ENCODE peak calls at places on chromosomes 5 and 9, in seven cellular contexts. One of them, this sample, is unnamed.

GRCh38 chr5:109329296-109330252 is 80.2 kb downstream of the PJA2 start:
- DNase-seq in HAP-1: no peak
- DNase-seq in stimulated activated CD8-positive, alpha-beta memory T cell treated with anti-CD3 and anti-CD28 coated beads, Interleukin-2, amount 100 ng/mL, for 48 hours: no peak
- DNase-seq in naive B cell: no peak
- DNase-seq in T1000: no peak
- DNase-seq in upper lobe of right lung: no peak
- DNase-seq in GM23248: peak
- DNase-seq in this sample: no peak

GRCh38 chr5:53323511-53323910 is 156.9 kb upstream of the FST start:
- DNase-seq in HAP-1: no peak
- DNase-seq in T1000: no peak
- DNase-seq in upper lobe of right lung: no peak
- DNase-seq in naive B cell: no peak
- DNase-seq in GM23248: no peak
- DNase-seq in stimulated activated CD8-positive, alpha-beta memory T cell treated with anti-CD3 and anti-CD28 coated beads, Interleukin-2, amount 100 ng/mL, for 48 hours: no peak
- DNase-seq in this sample: no peak

GRCh38 chr5:180332051-180332517 is 21.1 kb downstream of the GFPT2 start:
- DNase-seq in stimulated activated CD8-positive, alpha-beta memory T cell treated with anti-CD3 and anti-CD28 coated beads, Interleukin-2, amount 100 ng/mL, for 48 hours: no peak
- DNase-seq in naive B cell: no peak
- DNase-seq in GM23248: peak
- DNase-seq in HAP-1: no peak
- DNase-seq in T1000: no peak
- DNase-seq in upper lobe of right lung: no peak
- DNase-seq in this sample: no peak

GRCh38 chr5:116058346-116058936 is 26.2 kb downstream of the ARL14EPL start:
- DNase-seq in stimulated activated CD8-positive, alpha-beta memory T cell treated with anti-CD3 and anti-CD28 coated beads, Interleukin-2, amount 100 ng/mL, for 48 hours: no peak
- DNase-seq in GM23248: no peak
- DNase-seq in upper lobe of right lung: no peak
- DNase-seq in naive B cell: no peak
- DNase-seq in T1000: no peak
- DNase-seq in HAP-1: no peak
- DNase-seq in this sample: no peak

GRCh38 chr5:109844148-109844547 is 154.4 kb downstream of the MAN2A1 start:
- DNase-seq in GM23248: peak
- DNase-seq in upper lobe of right lung: no peak
- DNase-seq in T1000: no peak
- DNase-seq in HAP-1: no peak
- DNase-seq in naive B cell: no peak
- DNase-seq in stimulated activated CD8-positive, alpha-beta memory T cell treated with anti-CD3 and anti-CD28 coated beads, Interleukin-2, amount 100 ng/mL, for 48 hours: no peak
- DNase-seq in this sample: no peak

GRCh38 chr5:151492729-151493128 is 45.3 kb downstream of the SLC36A1 start:
- DNase-seq in naive B cell: no peak
- DNase-seq in GM23248: peak
- DNase-seq in stimulated activated CD8-positive, alpha-beta memory T cell treated with anti-CD3 and anti-CD28 coated beads, Interleukin-2, amount 100 ng/mL, for 48 hours: no peak
- DNase-seq in HAP-1: no peak
- DNase-seq in T1000: no peak
- DNase-seq in upper lobe of right lung: no peak
- DNase-seq in this sample: no peak

GRCh38 chr5:14386882-14387575 is 194.6 kb upstream of the OTULINL start:
- DNase-seq in T1000: no peak
- DNase-seq in HAP-1: no peak
- DNase-seq in GM23248: no peak
- DNase-seq in upper lobe of right lung: no peak
- DNase-seq in stimulated activated CD8-positive, alpha-beta memory T cell treated with anti-CD3 and anti-CD28 coated beads, Interleukin-2, amount 100 ng/mL, for 48 hours: no peak
- DNase-seq in naive B cell: no peak
- DNase-seq in this sample: no peak

GRCh38 chr5:154949758-154950157 is 8.9 kb downstream of the MRPL22 start:
- DNase-seq in GM23248: no peak
- DNase-seq in naive B cell: no peak
- DNase-seq in stimulated activated CD8-positive, alpha-beta memory T cell treated with anti-CD3 and anti-CD28 coated beads, Interleukin-2, amount 100 ng/mL, for 48 hours: no peak
- DNase-seq in T1000: no peak
- DNase-seq in upper lobe of right lung: no peak
- DNase-seq in HAP-1: no peak
- DNase-seq in this sample: no peak

GRCh38 chr9:78303377-78304062 is 6.6 kb downstream of the PSAT1 start:
- DNase-seq in T1000: no peak
- DNase-seq in GM23248: no peak
- DNase-seq in stimulated activated CD8-positive, alpha-beta memory T cell treated with anti-CD3 and anti-CD28 coated beads, Interleukin-2, amount 100 ng/mL, for 48 hours: no peak
- DNase-seq in upper lobe of right lung: no peak
- DNase-seq in naive B cell: no peak
- DNase-seq in HAP-1: no peak
- DNase-seq in this sample: no peak

GRCh38 chr5:117833666-117834065 is 1154.7 kb downstream of the DTWD2 start:
- DNase-seq in T1000: no peak
- DNase-seq in upper lobe of right lung: no peak
- DNase-seq in GM23248: no peak
- DNase-seq in HAP-1: no peak
- DNase-seq in naive B cell: no peak
- DNase-seq in stimulated activated CD8-positive, alpha-beta memory T cell treated with anti-CD3 and anti-CD28 coated beads, Interleukin-2, amount 100 ng/mL, for 48 hours: no peak
- DNase-seq in this sample: no peak

GRCh38 chr9:95167998-95168397 is 149.5 kb downstream of the FANCC start:
- DNase-seq in GM23248: peak
- DNase-seq in stimulated activated CD8-positive, alpha-beta memory T cell treated with anti-CD3 and anti-CD28 coated beads, Interleukin-2, amount 100 ng/mL, for 48 hours: peak
- DNase-seq in HAP-1: peak
- DNase-seq in naive B cell: peak
- DNase-seq in T1000: peak
- DNase-seq in upper lobe of right lung: no peak
- DNase-seq in this sample: peak

GRCh38 chr9:125932012-125932411 is 184.8 kb downstream of the PBX3 start:
- DNase-seq in HAP-1: no peak
- DNase-seq in naive B cell: no peak
- DNase-seq in GM23248: peak
- DNase-seq in upper lobe of right lung: no peak
- DNase-seq in T1000: peak
- DNase-seq in stimulated activated CD8-positive, alpha-beta memory T cell treated with anti-CD3 and anti-CD28 coated beads, Interleukin-2, amount 100 ng/mL, for 48 hours: no peak
- DNase-seq in this sample: peak

GRCh38 chr5:97250113-97250512 is 67.1 kb upstream of the RIOK2 start:
- DNase-seq in T1000: no peak
- DNase-seq in stimulated activated CD8-positive, alpha-beta memory T cell treated with anti-CD3 and anti-CD28 coated beads, Interleukin-2, amount 100 ng/mL, for 48 hours: no peak
- DNase-seq in HAP-1: no peak
- DNase-seq in GM23248: no peak
- DNase-seq in upper lobe of right lung: no peak
- DNase-seq in naive B cell: no peak
- DNase-seq in this sample: no peak

GRCh38 chr5:139642891-139643871 is 5.0 kb upstream of the CXXC5 start:
- DNase-seq in naive B cell: no peak
- DNase-seq in GM23248: no peak
- DNase-seq in stimulated activated CD8-positive, alpha-beta memory T cell treated with anti-CD3 and anti-CD28 coated beads, Interleukin-2, amount 100 ng/mL, for 48 hours: no peak
- DNase-seq in upper lobe of right lung: peak
- DNase-seq in HAP-1: no peak
- DNase-seq in T1000: no peak
- DNase-seq in this sample: no peak

GRCh38 chr5:72648511-72648910 is 141.3 kb upstream of the ZNF366 start:
- DNase-seq in stimulated activated CD8-positive, alpha-beta memory T cell treated with anti-CD3 and anti-CD28 coated beads, Interleukin-2, amount 100 ng/mL, for 48 hours: no peak
- DNase-seq in T1000: no peak
- DNase-seq in upper lobe of right lung: no peak
- DNase-seq in HAP-1: no peak
- DNase-seq in GM23248: peak
- DNase-seq in naive B cell: no peak
- DNase-seq in this sample: no peak

GRCh38 chr5:147971472-147971871 is 65.1 kb upstream of the C5orf46 start:
- DNase-seq in HAP-1: no peak
- DNase-seq in upper lobe of right lung: no peak
- DNase-seq in naive B cell: no peak
- DNase-seq in stimulated activated CD8-positive, alpha-beta memory T cell treated with anti-CD3 and anti-CD28 coated beads, Interleukin-2, amount 100 ng/mL, for 48 hours: no peak
- DNase-seq in T1000: no peak
- DNase-seq in GM23248: no peak
- DNase-seq in this sample: no peak

GRCh38 chr5:21685536-21685935 is 1167.6 kb downstream of the CDH12 start:
- DNase-seq in upper lobe of right lung: no peak
- DNase-seq in naive B cell: no peak
- DNase-seq in GM23248: peak
- DNase-seq in HAP-1: no peak
- DNase-seq in stimulated activated CD8-positive, alpha-beta memory T cell treated with anti-CD3 and anti-CD28 coated beads, Interleukin-2, amount 100 ng/mL, for 48 hours: no peak
- DNase-seq in T1000: no peak
- DNase-seq in this sample: no peak

GRCh38 chr9:22447607-22448305 is 1.1 kb downstream of the DMRTA1 start:
- DNase-seq in HAP-1: no peak
- DNase-seq in upper lobe of right lung: no peak
- DNase-seq in stimulated activated CD8-positive, alpha-beta memory T cell treated with anti-CD3 and anti-CD28 coated beads, Interleukin-2, amount 100 ng/mL, for 48 hours: no peak
- DNase-seq in T1000: no peak
- DNase-seq in naive B cell: peak
- DNase-seq in GM23248: no peak
- DNase-seq in this sample: no peak

GRCh38 chr5:181042722-181043121 is 2.7 kb downstream of the BTNL9 start:
- DNase-seq in stimulated activated CD8-positive, alpha-beta memory T cell treated with anti-CD3 and anti-CD28 coated beads, Interleukin-2, amount 100 ng/mL, for 48 hours: no peak
- DNase-seq in GM23248: no peak
- DNase-seq in naive B cell: no peak
- DNase-seq in T1000: no peak
- DNase-seq in HAP-1: no peak
- DNase-seq in upper lobe of right lung: no peak
- DNase-seq in this sample: no peak

GRCh38 chr5:169637085-169637855 is at the start of gene DOCK2:
- DNase-seq in HAP-1: no peak
- DNase-seq in GM23248: peak
- DNase-seq in upper lobe of right lung: peak
- DNase-seq in naive B cell: peak
- DNase-seq in T1000: no peak
- DNase-seq in stimulated activated CD8-positive, alpha-beta memory T cell treated with anti-CD3 and anti-CD28 coated beads, Interleukin-2, amount 100 ng/mL, for 48 hours: peak
- DNase-seq in this sample: no peak

GRCh38 chr5:77155179-77155839 is 55.2 kb upstream of the PDE8B start:
- DNase-seq in stimulated activated CD8-positive, alpha-beta memory T cell treated with anti-CD3 and anti-CD28 coated beads, Interleukin-2, amount 100 ng/mL, for 48 hours: no peak
- DNase-seq in GM23248: no peak
- DNase-seq in T1000: no peak
- DNase-seq in HAP-1: no peak
- DNase-seq in naive B cell: no peak
- DNase-seq in upper lobe of right lung: no peak
- DNase-seq in this sample: no peak

GRCh38 chr5:115351356-115352195 is 55.1 kb upstream of the CCDC112 start:
- DNase-seq in stimulated activated CD8-positive, alpha-beta memory T cell treated with anti-CD3 and anti-CD28 coated beads, Interleukin-2, amount 100 ng/mL, for 48 hours: no peak
- DNase-seq in T1000: no peak
- DNase-seq in upper lobe of right lung: no peak
- DNase-seq in naive B cell: no peak
- DNase-seq in HAP-1: no peak
- DNase-seq in GM23248: peak
- DNase-seq in this sample: peak

GRCh38 chr5:179836225-179837019 is 15.7 kb downstream of the SQSTM1 start:
- DNase-seq in T1000: no peak
- DNase-seq in GM23248: peak
- DNase-seq in stimulated activated CD8-positive, alpha-beta memory T cell treated with anti-CD3 and anti-CD28 coated beads, Interleukin-2, amount 100 ng/mL, for 48 hours: no peak
- DNase-seq in upper lobe of right lung: no peak
- DNase-seq in HAP-1: no peak
- DNase-seq in naive B cell: peak
- DNase-seq in this sample: peak

GRCh38 chr5:17190242-17190778 is 27.1 kb upstream of the BASP1 start:
- DNase-seq in stimulated activated CD8-positive, alpha-beta memory T cell treated with anti-CD3 and anti-CD28 coated beads, Interleukin-2, amount 100 ng/mL, for 48 hours: no peak
- DNase-seq in T1000: no peak
- DNase-seq in naive B cell: peak
- DNase-seq in GM23248: peak
- DNase-seq in upper lobe of right lung: no peak
- DNase-seq in HAP-1: peak
- DNase-seq in this sample: peak

GRCh38 chr9:37903581-37903830 is 421 bp downstream of the SLC25A51 start:
- DNase-seq in stimulated activated CD8-positive, alpha-beta memory T cell treated with anti-CD3 and anti-CD28 coated beads, Interleukin-2, amount 100 ng/mL, for 48 hours: no peak
- DNase-seq in HAP-1: peak
- DNase-seq in naive B cell: no peak
- DNase-seq in GM23248: peak
- DNase-seq in upper lobe of right lung: no peak
- DNase-seq in T1000: peak
- DNase-seq in this sample: peak

GRCh38 chr9:131624636-131625241 is 79.4 kb downstream of the PRRT1B start:
- DNase-seq in stimulated activated CD8-positive, alpha-beta memory T cell treated with anti-CD3 and anti-CD28 coated beads, Interleukin-2, amount 100 ng/mL, for 48 hours: no peak
- DNase-seq in naive B cell: no peak
- DNase-seq in upper lobe of right lung: no peak
- DNase-seq in T1000: no peak
- DNase-seq in GM23248: peak
- DNase-seq in HAP-1: no peak
- DNase-seq in this sample: peak

GRCh38 chr9:18238752-18239151 is 235.2 kb upstream of the ADAMTSL1 start:
- DNase-seq in upper lobe of right lung: no peak
- DNase-seq in T1000: no peak
- DNase-seq in GM23248: peak
- DNase-seq in naive B cell: no peak
- DNase-seq in stimulated activated CD8-positive, alpha-beta memory T cell treated with anti-CD3 and anti-CD28 coated beads, Interleukin-2, amount 100 ng/mL, for 48 hours: no peak
- DNase-seq in HAP-1: no peak
- DNase-seq in this sample: no peak

GRCh38 chr9:107755267-107755666 is 265.7 kb upstream of the KLF4 start:
- DNase-seq in naive B cell: no peak
- DNase-seq in T1000: peak
- DNase-seq in upper lobe of right lung: no peak
- DNase-seq in GM23248: peak
- DNase-seq in HAP-1: no peak
- DNase-seq in stimulated activated CD8-positive, alpha-beta memory T cell treated with anti-CD3 and anti-CD28 coated beads, Interleukin-2, amount 100 ng/mL, for 48 hours: no peak
- DNase-seq in this sample: peak

GRCh38 chr5:2917093-2917492 is 165.6 kb upstream of the IRX2 start:
- DNase-seq in HAP-1: no peak
- DNase-seq in T1000: no peak
- DNase-seq in stimulated activated CD8-positive, alpha-beta memory T cell treated with anti-CD3 and anti-CD28 coated beads, Interleukin-2, amount 100 ng/mL, for 48 hours: no peak
- DNase-seq in upper lobe of right lung: no peak
- DNase-seq in naive B cell: no peak
- DNase-seq in GM23248: no peak
- DNase-seq in this sample: no peak

GRCh38 chr9:72383978-72384709 is 19.1 kb upstream of the ZFAND5 start:
- DNase-seq in stimulated activated CD8-positive, alpha-beta memory T cell treated with anti-CD3 and anti-CD28 coated beads, Interleukin-2, amount 100 ng/mL, for 48 hours: no peak
- DNase-seq in GM23248: peak
- DNase-seq in upper lobe of right lung: no peak
- DNase-seq in naive B cell: no peak
- DNase-seq in HAP-1: no peak
- DNase-seq in T1000: no peak
- DNase-seq in this sample: no peak

GRCh38 chr9:94140791-94141790 is 56.8 kb downstream of the PTPDC1 start:
- DNase-seq in upper lobe of right lung: no peak
- DNase-seq in HAP-1: no peak
- DNase-seq in GM23248: no peak
- DNase-seq in T1000: no peak
- DNase-seq in stimulated activated CD8-positive, alpha-beta memory T cell treated with anti-CD3 and anti-CD28 coated beads, Interleukin-2, amount 100 ng/mL, for 48 hours: no peak
- DNase-seq in naive B cell: no peak
- DNase-seq in this sample: no peak

GRCh38 chr5:172705576-172706084 is 64.6 kb downstream of the NEURL1B start:
- DNase-seq in naive B cell: no peak
- DNase-seq in stimulated activated CD8-positive, alpha-beta memory T cell treated with anti-CD3 and anti-CD28 coated beads, Interleukin-2, amount 100 ng/mL, for 48 hours: no peak
- DNase-seq in GM23248: peak
- DNase-seq in upper lobe of right lung: no peak
- DNase-seq in HAP-1: no peak
- DNase-seq in T1000: no peak
- DNase-seq in this sample: no peak

GRCh38 chr9:33288828-33289483 is 1.4 kb upstream of the NFX1 start:
- DNase-seq in GM23248: no peak
- DNase-seq in stimulated activated CD8-positive, alpha-beta memory T cell treated with anti-CD3 and anti-CD28 coated beads, Interleukin-2, amount 100 ng/mL, for 48 hours: no peak
- DNase-seq in T1000: no peak
- DNase-seq in naive B cell: no peak
- DNase-seq in upper lobe of right lung: no peak
- DNase-seq in HAP-1: no peak
- DNase-seq in this sample: no peak

GRCh38 chr5:133709074-133709676 is 96.8 kb upstream of the FSTL4 start:
- DNase-seq in upper lobe of right lung: no peak
- DNase-seq in naive B cell: no peak
- DNase-seq in HAP-1: no peak
- DNase-seq in T1000: no peak
- DNase-seq in GM23248: no peak
- DNase-seq in stimulated activated CD8-positive, alpha-beta memory T cell treated with anti-CD3 and anti-CD28 coated beads, Interleukin-2, amount 100 ng/mL, for 48 hours: no peak
- DNase-seq in this sample: peak